ENCODE peak calls at places on chromosomes 7 and 10, in ten cellular contexts. O is esophagus squamous epithelium, Y is tibial artery, U is neuronal stem cell, J is hepatocyte, E is left ventricle myocardium inferior, Q is ovary, R is heart right ventricle, A is cardiac muscle cell, X is suprapubic skin. F is an unnamed sample. For H3K4me1, the result is how much of the 10 kb centered on the place peaks cover.

GRCh38 chr10:14692344-14693199 is 82.1 kb downstream of the FAM107B start:
- DNase-seq in X (no peak), J (no peak), O (no peak), R (no peak), Y (no peak), A (no peak), E (no peak), Q (no peak), U (no peak), F (no peak)

GRCh38 chr10:119680050-119680449 is 28.9 kb downstream of the BAG3 start:
- DNase-seq in U (no peak), O (no peak), X (no peak), E (no peak), A (no peak), Q (no peak), J (no peak), R (no peak), Y (no peak), F (no peak)

GRCh38 chr7:65968256-65969185 is 13.5 kb downstream of the GUSB start:
- DNase-seq in X (no peak), O (no peak), E (no peak), R (no peak), Q (no peak), A (no peak), J (no peak), Y (peak), U (no peak), F (no peak)

GRCh38 chr7:54705436-54705835 is 53.6 kb downstream of the SEC61G start:
- DNase-seq in E (no peak), R (no peak), U (no peak), A (no peak), Y (no peak), Q (no peak), J (no peak), O (no peak), X (no peak), F (no peak)

GRCh38 chr10:116120688-116121087 is 152.3 kb downstream of the GFRA1 start:
- DNase-seq in R (no peak), U (no peak), E (no peak), Y (no peak), J (no peak), O (no peak), X (no peak), Q (no peak), A (peak), F (no peak)

GRCh38 chr10:77608281-77608680 is 29.3 kb downstream of the KCNMA1 start:
- DNase-seq in E (no peak), O (no peak), J (no peak), A (no peak), X (no peak), Y (no peak), R (no peak), U (no peak), Q (no peak), F (no peak)

GRCh38 chr7:70410134-70410750 is 721.7 kb upstream of the GALNT17 start:
- DNase-seq in E (no peak), O (no peak), U (no peak), J (no peak), R (no peak), X (no peak), A (no peak), Q (no peak), Y (no peak), F (no peak)

GRCh38 chr10:32985341-32985764 is 27.3 kb upstream of the ITGB1 start:
- DNase-seq in A (no peak), U (no peak), Q (no peak), J (no peak), Y (no peak), R (no peak), O (no peak), X (no peak), E (no peak), F (no peak)

GRCh38 chr10:55793024-55793423 is 568.0 kb downstream of the ZWINT start:
- DNase-seq in J (no peak), Q (no peak), A (no peak), O (no peak), E (no peak), R (no peak), Y (no peak), U (no peak), X (no peak), F (no peak)

GRCh38 chr7:69996132-69996531 is 397.9 kb downstream of the AUTS2 start:
- DNase-seq in R (no peak), X (no peak), Q (no peak), E (no peak), Y (no peak), J (no peak), A (peak), O (no peak), U (no peak), F (no peak)

GRCh38 chr10:50367732-50368131 is 116.4 kb upstream of the ASAH2 start:
- DNase-seq in Y (no peak), A (peak), U (no peak), O (no peak), J (peak), X (no peak), R (no peak), E (no peak), Q (peak), F (no peak)

GRCh38 chr10:82378146-82378545 is 503.2 kb downstream of the NRG3 start:
- DNase-seq in A (peak), U (no peak), R (peak), E (no peak), X (no peak), J (peak), Y (peak), Q (no peak), O (no peak), F (no peak)

GRCh38 chr7:82945480-82945879 is 217.2 kb downstream of the PCLO start:
- DNase-seq in J (no peak), O (no peak), E (no peak), Y (no peak), U (no peak), Q (no peak), A (no peak), R (no peak), X (no peak), F (no peak)

GRCh38 chr7:28076421-28077163 is 104.0 kb downstream of the JAZF1 start:
- DNase-seq in E (no peak), Y (no peak), A (no peak), J (no peak), Q (no peak), O (no peak), R (no peak), U (no peak), X (no peak), F (no peak)

GRCh38 chr10:86172296-86172695 is 194.3 kb downstream of the GRID1 start:
- DNase-seq in U (no peak), Y (no peak), A (no peak), J (no peak), E (no peak), Q (no peak), R (no peak), X (no peak), O (no peak), F (no peak)

GRCh38 chr10:81911328-81911727 is 36.3 kb downstream of the NRG3 start:
- DNase-seq in X (no peak), Y (no peak), J (no peak), R (no peak), A (no peak), O (no peak), E (no peak), U (no peak), Q (no peak), F (no peak)

GRCh38 chr10:17026686-17027485 is 102.7 kb downstream of the CUBN start:
- DNase-seq in A (no peak), O (no peak), U (no peak), Y (no peak), Q (no peak), R (no peak), J (no peak), X (no peak), E (no peak), F (peak)

GRCh38 chr7:130920122-130920521 is 186.1 kb upstream of the KLF14 start:
- DNase-seq in Q (no peak), O (no peak), R (no peak), E (no peak), X (no peak), J (no peak), U (no peak), Y (no peak), A (no peak), F (peak)

GRCh38 chr7:130921391-130922180 is 187.6 kb upstream of the KLF14 start:
- DNase-seq in Y (peak), U (peak), R (peak), E (peak), Q (peak), A (peak), J (no peak), O (no peak), X (no peak), F (no peak)

GRCh38 chr7:130918129-130919052 is 184.4 kb upstream of the KLF14 start:
- DNase-seq in E (no peak), X (no peak), O (no peak), Q (no peak), U (no peak), A (no peak), J (no peak), R (no peak), Y (no peak), F (no peak)

GRCh38 chr7:130917669-130918128 is 183.7 kb upstream of the KLF14 start:
- DNase-seq in E (no peak), O (no peak), Q (no peak), U (no peak), A (no peak), J (no peak), R (no peak), Y (no peak), X (no peak), F (no peak)

DNA sequence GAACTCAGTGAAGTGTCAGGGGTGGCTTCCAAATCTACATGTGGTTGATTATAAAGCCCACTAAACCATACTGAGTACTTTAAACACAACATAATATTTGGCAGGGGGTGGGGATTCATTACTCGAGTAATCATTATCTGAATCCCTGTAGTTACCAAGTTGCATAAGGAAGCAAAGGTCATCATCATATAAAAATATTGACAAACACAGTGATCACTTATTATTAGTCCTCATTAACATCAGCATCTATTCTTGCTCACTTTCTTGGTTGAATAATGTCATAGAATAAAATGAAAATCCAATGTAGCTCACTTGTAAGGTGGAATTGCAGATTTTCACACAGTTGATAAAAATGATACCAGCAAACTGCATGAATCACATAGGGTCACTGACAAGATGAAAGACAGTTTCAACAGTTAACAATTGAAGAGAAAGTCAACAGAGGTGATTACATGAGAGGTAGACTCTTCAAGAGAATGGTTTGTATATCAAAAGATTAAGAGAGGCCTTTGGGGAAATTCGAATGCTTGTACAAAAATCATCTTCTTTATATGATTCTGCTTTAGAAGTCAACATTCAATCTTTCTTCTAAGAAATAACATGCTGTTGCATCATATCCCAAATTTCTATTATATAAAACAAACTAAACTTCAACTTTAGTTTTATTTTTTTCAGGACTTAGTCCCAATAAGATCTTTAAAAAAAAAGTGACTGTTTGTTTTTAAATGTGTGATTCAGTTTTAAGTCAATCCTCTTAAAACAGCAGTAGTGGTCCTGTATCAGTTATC is 185.5 kb upstream of the KLF14 start:
- DNase-seq in Q (no peak), O (no peak), U (no peak), A (no peak), R (no peak), E (no peak), X (no peak), Y (no peak), J (no peak), F (no peak)
- H3K4me1 ChIP-seq in Q (under half), O (half or more), U (under half), A (under half), R (half or more), E (half or more), X (half or more), Y (under half), J (half or more), F (under half)

DNA sequence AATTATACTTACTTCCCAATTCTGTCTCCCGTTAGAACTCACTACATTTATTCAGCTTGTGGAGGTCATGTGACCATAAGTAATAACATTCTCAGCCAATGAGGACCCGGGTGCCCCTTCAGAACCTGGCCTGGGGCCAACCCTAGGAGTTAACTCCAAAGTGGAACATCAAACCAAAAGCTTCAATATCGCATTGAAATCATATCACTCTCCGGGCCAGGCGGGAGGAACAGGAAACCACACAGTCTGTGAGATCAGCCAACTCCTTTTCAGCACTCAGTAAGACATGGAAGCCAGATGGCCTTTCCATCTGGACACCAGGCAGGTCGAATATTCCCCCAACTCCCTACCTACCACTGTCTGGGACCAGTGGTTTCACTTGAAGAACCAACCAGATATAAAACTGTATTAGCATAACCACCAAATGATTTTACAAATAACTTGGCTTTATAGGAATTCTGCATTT is 5.5 kb downstream of the CREB3L2 start:
- DNase-seq in E (peak), Y (no peak), R (peak), U (no peak), X (no peak), J (no peak), A (no peak), Q (no peak), O (no peak), F (no peak)
- H3K4me1 ChIP-seq in E (half or more), Y (under half), R (half or more), U (under half), X (half or more), J (half or more), A (under half), Q (under half), O (half or more), F (under half)

GRCh38 chr10:22333667-22334282 is 11.5 kb upstream of the SPAG6 start:
- DNase-seq in E (no peak), O (no peak), Q (no peak), U (no peak), X (no peak), R (no peak), J (no peak), Y (no peak), A (no peak), F (no peak)
- H3K4me1 ChIP-seq in E (under half), O (under half), Q (under half), U (under half), X (under half), R (under half), J (under half), Y (under half), A (under half), F (under half)

GRCh38 chr10:95265572-95265971 is 25.2 kb downstream of the PDLIM1 start:
- DNase-seq in Y (no peak), A (no peak), J (no peak), R (no peak), O (no peak), E (no peak), Q (no peak), U (no peak), X (no peak), F (no peak)

GRCh38 chr10:95267261-95267660 is 23.5 kb downstream of the PDLIM1 start:
- DNase-seq in J (no peak), Q (no peak), U (no peak), A (no peak), R (no peak), E (no peak), O (no peak), X (no peak), Y (no peak), F (no peak)

GRCh38 chr10:95268438-95268837 is 22.4 kb downstream of the PDLIM1 start:
- DNase-seq in A (peak), X (no peak), Q (peak), Y (peak), J (peak), E (peak), R (peak), U (no peak), O (no peak), F (no peak)

GRCh38 chr10:95264227-95265051 is 26.4 kb downstream of the PDLIM1 start:
- DNase-seq in O (no peak), Y (no peak), R (no peak), X (no peak), J (no peak), E (no peak), U (no peak), Q (no peak), A (no peak), F (no peak)

DNA sequence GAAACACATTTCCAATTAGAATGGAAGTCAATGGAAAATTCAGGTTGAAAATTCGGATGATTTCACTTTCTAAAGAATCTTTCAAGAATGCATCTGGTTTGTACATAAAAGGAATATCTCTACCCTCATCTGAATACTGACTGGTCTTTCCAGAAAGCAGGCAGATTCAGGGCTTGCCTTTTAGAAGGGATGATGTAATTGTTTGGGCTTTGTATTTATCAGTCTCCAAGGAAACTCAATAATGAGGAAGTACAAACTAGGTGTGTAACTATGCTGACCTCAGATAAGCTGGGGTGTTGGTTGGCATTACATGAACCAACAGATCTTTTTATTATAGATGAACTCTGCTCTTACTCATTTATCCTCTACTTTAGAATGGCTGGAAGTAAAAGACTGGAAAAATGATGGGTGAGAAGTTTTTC is 24.1 kb downstream of the PDLIM1 start:
- DNase-seq in Y (no peak), O (no peak), R (no peak), Q (no peak), A (no peak), U (peak), X (no peak), E (no peak), J (peak), F (no peak)
- H3K4me1 ChIP-seq in Y (under half), O (half or more), R (half or more), Q (under half), A (under half), U (under half), X (under half), E (half or more), J (under half), F (under half)

GRCh38 chr10:126658928-126659327 is 11.6 kb downstream of the C10orf90 start:
- DNase-seq in R (no peak), Q (no peak), Y (no peak), X (no peak), U (no peak), J (no peak), E (no peak), O (no peak), A (no peak), F (no peak)

GRCh38 chr10:126663328-126663727 is 7.2 kb downstream of the C10orf90 start:
- DNase-seq in O (no peak), J (peak), U (no peak), Y (no peak), E (peak), X (no peak), R (peak), A (no peak), Q (no peak), F (no peak)

GRCh38 chr10:126661841-126662520 is 8.5 kb downstream of the C10orf90 start:
- DNase-seq in Y (no peak), R (no peak), A (no peak), O (no peak), J (peak), Q (no peak), E (no peak), U (no peak), X (no peak), F (no peak)

GRCh38 chr10:126661356-126661755 is 9.1 kb downstream of the C10orf90 start:
- DNase-seq in J (no peak), Y (no peak), U (no peak), Q (no peak), X (no peak), R (no peak), A (no peak), O (no peak), E (no peak), F (no peak)

GRCh38 chr10:126659750-126660149 is 10.7 kb downstream of the C10orf90 start:
- DNase-seq in X (no peak), U (no peak), O (no peak), Q (no peak), A (no peak), E (no peak), J (no peak), Y (no peak), R (no peak), F (no peak)
- H3K4me1 ChIP-seq in X (under half), U (under half), O (under half), Q (under half), A (under half), E (under half), J (under half), Y (under half), R (under half), F (under half)

GRCh38 chr10:30425336-30426075 is 8.5 kb upstream of the MAP3K8 start:
- DNase-seq in U (no peak), Q (no peak), Y (no peak), X (no peak), J (no peak), R (no peak), A (no peak), O (no peak), E (no peak), F (no peak)
- H3K4me1 ChIP-seq in U (under half), Q (under half), Y (under half), X (under half), J (under half), R (under half), A (under half), O (under half), E (under half), F (under half)

GRCh38 chr10:72066318-72067284 is 21.8 kb downstream of the SPOCK2 start:
- DNase-seq in R (peak), E (peak), O (no peak), Q (peak), X (no peak), U (no peak), Y (no peak), J (no peak), A (no peak), F (no peak)
- H3K4me1 ChIP-seq in R (under half), E (half or more), O (under half), Q (under half), X (under half), U (under half), Y (under half), J (under half), A (under half), F (under half)

GRCh38 chr10:79351332-79351731 is 4.1 kb downstream of the PPIF start:
- DNase-seq in O (no peak), E (no peak), Y (no peak), R (no peak), X (no peak), J (no peak), Q (no peak), U (no peak), A (no peak), F (no peak)
- H3K4me1 ChIP-seq in O (under half), E (under half), Y (under half), R (under half), X (under half), J (under half), Q (under half), U (under half), A (under half), F (under half)

GRCh38 chr7:29192284-29192683 is 2.3 kb upstream of the CHN2 start:
- DNase-seq in Y (no peak), O (no peak), A (no peak), Q (no peak), E (no peak), X (no peak), R (no peak), J (no peak), U (no peak), F (no peak)
- H3K4me1 ChIP-seq in Y (under half), O (under half), A (under half), Q (under half), E (under half), X (under half), R (under half), J (under half), U (under half), F (under half)